ENCODE peak calls at places on chromosome 2, in seven cellular contexts. One of them, this sample, is unnamed.

GRCh38 chr2:36368438-36368837 is 12.9 kb downstream of the CRIM1 start:
- DNase-seq in EL: no peak
- DNase-seq in cardiac fibroblast: no peak
- DNase-seq in GM12892: no peak
- DNase-seq in NCI-H2171 treated with DMSO at 0.1 percent for 48 hours: no peak
- DNase-seq in ovary: no peak
- DNase-seq in SK-MEL-5: no peak
- DNase-seq in this sample: no peak

GRCh38 chr2:38315707-38316333 is 61.3 kb downstream of the ATL2 start:
- DNase-seq in EL: peak
- DNase-seq in cardiac fibroblast: peak
- DNase-seq in GM12892: peak
- DNase-seq in NCI-H2171 treated with DMSO at 0.1 percent for 48 hours: peak
- DNase-seq in ovary: no peak
- DNase-seq in SK-MEL-5: peak
- DNase-seq in this sample: peak

GRCh38 chr2:239948100-239948881 is 76.9 kb downstream of the NDUFA10 start:
- DNase-seq in EL: no peak
- DNase-seq in cardiac fibroblast: no peak
- DNase-seq in GM12892: no peak
- DNase-seq in NCI-H2171 treated with DMSO at 0.1 percent for 48 hours: no peak
- DNase-seq in ovary: no peak
- DNase-seq in SK-MEL-5: no peak
- DNase-seq in this sample: no peak

GRCh38 chr2:30427606-30428005 is 19.4 kb upstream of the LCLAT1 start:
- DNase-seq in EL: no peak
- DNase-seq in cardiac fibroblast: no peak
- DNase-seq in GM12892: no peak
- DNase-seq in NCI-H2171 treated with DMSO at 0.1 percent for 48 hours: no peak
- DNase-seq in ovary: no peak
- DNase-seq in SK-MEL-5: no peak
- DNase-seq in this sample: no peak

GRCh38 chr2:239098288-239098970 is 250.5 kb downstream of the TWIST2 start:
- DNase-seq in EL: peak
- DNase-seq in cardiac fibroblast: no peak
- DNase-seq in GM12892: no peak
- DNase-seq in NCI-H2171 treated with DMSO at 0.1 percent for 48 hours: no peak
- DNase-seq in ovary: no peak
- DNase-seq in SK-MEL-5: no peak
- DNase-seq in this sample: no peak

GRCh38 chr2:14234911-14235310 is 397.6 kb upstream of the LRATD1 start:
- DNase-seq in EL: no peak
- DNase-seq in cardiac fibroblast: peak
- DNase-seq in GM12892: no peak
- DNase-seq in NCI-H2171 treated with DMSO at 0.1 percent for 48 hours: no peak
- DNase-seq in ovary: no peak
- DNase-seq in SK-MEL-5: no peak
- DNase-seq in this sample: no peak

GRCh38 chr2:227388537-227389011 is 825 bp upstream of the SCYGR1 start:
- DNase-seq in EL: peak
- DNase-seq in cardiac fibroblast: peak
- DNase-seq in GM12892: no peak
- DNase-seq in NCI-H2171 treated with DMSO at 0.1 percent for 48 hours: no peak
- DNase-seq in ovary: no peak
- DNase-seq in SK-MEL-5: no peak
- DNase-seq in this sample: peak

GRCh38 chr2:28663359-28663758 is 88.3 kb upstream of the PPP1CB start:
- DNase-seq in EL: peak
- DNase-seq in cardiac fibroblast: peak
- DNase-seq in GM12892: no peak
- DNase-seq in NCI-H2171 treated with DMSO at 0.1 percent for 48 hours: no peak
- DNase-seq in ovary: no peak
- DNase-seq in SK-MEL-5: peak
- DNase-seq in this sample: peak

GRCh38 chr2:73821227-73821626 is 7.5 kb upstream of the STAMBP start:
- DNase-seq in EL: no peak
- DNase-seq in cardiac fibroblast: no peak
- DNase-seq in GM12892: no peak
- DNase-seq in NCI-H2171 treated with DMSO at 0.1 percent for 48 hours: no peak
- DNase-seq in ovary: no peak
- DNase-seq in SK-MEL-5: no peak
- DNase-seq in this sample: no peak

GRCh38 chr2:55992465-55992864 is 68.9 kb upstream of the EFEMP1 start:
- DNase-seq in EL: peak
- DNase-seq in cardiac fibroblast: peak
- DNase-seq in GM12892: no peak
- DNase-seq in NCI-H2171 treated with DMSO at 0.1 percent for 48 hours: no peak
- DNase-seq in ovary: no peak
- DNase-seq in SK-MEL-5: peak
- DNase-seq in this sample: peak

GRCh38 chr2:161990741-161991140 is 83.3 kb downstream of the DPP4 start:
- DNase-seq in EL: peak
- DNase-seq in cardiac fibroblast: peak
- DNase-seq in GM12892: no peak
- DNase-seq in NCI-H2171 treated with DMSO at 0.1 percent for 48 hours: no peak
- DNase-seq in ovary: no peak
- DNase-seq in SK-MEL-5: peak
- DNase-seq in this sample: peak